ENCODE peak calls at places on chromosomes 7 and 10, in eight cellular contexts. One of them, this sample, is unnamed.

GRCh38 chr10:31456463-31456862 is 137.4 kb downstream of the ZEB1 start:
- DNase-seq in GM23248: peak; percentile 6
- DNase-seq in PC-3: no peak
- DNase-seq in keratinocyte: no peak
- DNase-seq in CD8-positive, alpha-beta memory T cell: no peak
- DNase-seq in GM12878: no peak
- DNase-seq in fibroblast of lung: no peak
- DNase-seq in breast epithelium: no peak
- DNase-seq in this sample: no peak

GRCh38 chr7:98135984-98136383 is 29.3 kb downstream of the LMTK2 start:
- DNase-seq in GM23248: no peak
- DNase-seq in PC-3: peak; percentile 71
- DNase-seq in keratinocyte: no peak
- DNase-seq in CD8-positive, alpha-beta memory T cell: no peak
- DNase-seq in GM12878: no peak
- DNase-seq in fibroblast of lung: no peak
- DNase-seq in breast epithelium: no peak
- DNase-seq in this sample: no peak

GRCh38 chr7:113548137-113548536 is 370.7 kb downstream of the PPP1R3A start:
- DNase-seq in GM23248: no peak
- DNase-seq in PC-3: no peak
- DNase-seq in keratinocyte: no peak
- DNase-seq in CD8-positive, alpha-beta memory T cell: no peak
- DNase-seq in GM12878: no peak
- DNase-seq in fibroblast of lung: no peak
- DNase-seq in breast epithelium: no peak
- DNase-seq in this sample: no peak

GRCh38 chr10:123157210-123157609 is 3.0 kb downstream of the BUB3 start:
- DNase-seq in GM23248: peak; percentile 68
- DNase-seq in PC-3: peak; percentile 59
- DNase-seq in keratinocyte: no peak
- DNase-seq in CD8-positive, alpha-beta memory T cell: no peak
- DNase-seq in GM12878: no peak
- DNase-seq in fibroblast of lung: peak; percentile 40
- DNase-seq in breast epithelium: no peak
- DNase-seq in this sample: no peak

GRCh38 chr10:128091636-128092210 is 34.5 kb downstream of the MKI67 start:
- DNase-seq in GM23248: no peak
- DNase-seq in PC-3: no peak
- DNase-seq in keratinocyte: no peak
- DNase-seq in CD8-positive, alpha-beta memory T cell: no peak
- DNase-seq in GM12878: no peak
- DNase-seq in fibroblast of lung: no peak
- DNase-seq in breast epithelium: no peak
- DNase-seq in this sample: no peak

GRCh38 chr10:124654686-124655085 is 89.5 kb downstream of the FAM53B start:
- DNase-seq in GM23248: no peak
- DNase-seq in PC-3: no peak
- DNase-seq in keratinocyte: peak; percentile 64
- DNase-seq in CD8-positive, alpha-beta memory T cell: peak; percentile 62
- DNase-seq in GM12878: no peak
- DNase-seq in fibroblast of lung: no peak
- DNase-seq in breast epithelium: no peak
- DNase-seq in this sample: no peak

GRCh38 chr7:42639930-42640329 is 271.9 kb downstream of the C7orf25 start:
- DNase-seq in GM23248: peak; percentile 50
- DNase-seq in PC-3: peak; percentile 10
- DNase-seq in keratinocyte: no peak
- DNase-seq in CD8-positive, alpha-beta memory T cell: no peak
- DNase-seq in GM12878: no peak
- DNase-seq in fibroblast of lung: no peak
- DNase-seq in breast epithelium: no peak
- DNase-seq in this sample: no peak

GRCh38 chr10:69911571-69912528 is 110.1 kb downstream of the COL13A1 start:
- DNase-seq in GM23248: no peak
- DNase-seq in PC-3: no peak
- DNase-seq in keratinocyte: no peak
- DNase-seq in CD8-positive, alpha-beta memory T cell: no peak
- DNase-seq in GM12878: no peak
- DNase-seq in fibroblast of lung: peak; percentile 22
- DNase-seq in breast epithelium: no peak
- DNase-seq in this sample: peak; percentile 71

GRCh38 chr10:80471715-80472233 is 17.7 kb downstream of the TSPAN14 start:
- DNase-seq in GM23248: no peak
- DNase-seq in PC-3: no peak
- DNase-seq in keratinocyte: peak; percentile 97
- DNase-seq in CD8-positive, alpha-beta memory T cell: no peak
- DNase-seq in GM12878: no peak
- DNase-seq in fibroblast of lung: no peak
- DNase-seq in breast epithelium: no peak
- DNase-seq in this sample: no peak

GRCh38 chr10:11539191-11539868 is 72.1 kb downstream of the USP6NL start:
- DNase-seq in GM23248: peak; percentile 68
- DNase-seq in PC-3: peak; percentile 59
- DNase-seq in keratinocyte: no peak
- DNase-seq in CD8-positive, alpha-beta memory T cell: no peak
- DNase-seq in GM12878: no peak
- DNase-seq in fibroblast of lung: peak; percentile 67
- DNase-seq in breast epithelium: no peak
- DNase-seq in this sample: peak; percentile 4

GRCh38 chr7:12684733-12685132 is 2.7 kb upstream of the ARL4A start:
- DNase-seq in GM23248: no peak
- DNase-seq in PC-3: no peak
- DNase-seq in keratinocyte: no peak
- DNase-seq in CD8-positive, alpha-beta memory T cell: no peak
- DNase-seq in GM12878: no peak
- DNase-seq in fibroblast of lung: no peak
- DNase-seq in breast epithelium: no peak
- DNase-seq in this sample: no peak

GRCh38 chr7:78578701-78579100 is 780.1 kb downstream of the PHTF2 start:
- DNase-seq in GM23248: no peak
- DNase-seq in PC-3: no peak
- DNase-seq in keratinocyte: no peak
- DNase-seq in CD8-positive, alpha-beta memory T cell: no peak
- DNase-seq in GM12878: no peak
- DNase-seq in fibroblast of lung: no peak
- DNase-seq in breast epithelium: no peak
- DNase-seq in this sample: no peak

GRCh38 chr10:11325817-11326216 is 285.6 kb downstream of the USP6NL start:
- DNase-seq in GM23248: peak; percentile 75
- DNase-seq in PC-3: no peak
- DNase-seq in keratinocyte: no peak
- DNase-seq in CD8-positive, alpha-beta memory T cell: no peak
- DNase-seq in GM12878: no peak
- DNase-seq in fibroblast of lung: peak; percentile 34
- DNase-seq in breast epithelium: no peak
- DNase-seq in this sample: no peak

GRCh38 chr7:10888861-10889260 is 84.8 kb upstream of the PHF14 start:
- DNase-seq in GM23248: no peak
- DNase-seq in PC-3: no peak
- DNase-seq in keratinocyte: no peak
- DNase-seq in CD8-positive, alpha-beta memory T cell: no peak
- DNase-seq in GM12878: no peak
- DNase-seq in fibroblast of lung: no peak
- DNase-seq in breast epithelium: no peak
- DNase-seq in this sample: no peak

GRCh38 chr7:135147899-135148721 is at the start of gene TMEM140:
- DNase-seq in GM23248: peak; percentile 70
- DNase-seq in PC-3: peak; percentile 75
- DNase-seq in keratinocyte: no peak
- DNase-seq in CD8-positive, alpha-beta memory T cell: peak; percentile 75
- DNase-seq in GM12878: peak; percentile 90
- DNase-seq in fibroblast of lung: peak; percentile 86
- DNase-seq in breast epithelium: no peak
- DNase-seq in this sample: peak; percentile 10

GRCh38 chr10:44392420-44392819 is 7.5 kb upstream of the CXCL12 start:
- DNase-seq in GM23248: no peak
- DNase-seq in PC-3: no peak
- DNase-seq in keratinocyte: no peak
- DNase-seq in CD8-positive, alpha-beta memory T cell: no peak
- DNase-seq in GM12878: no peak
- DNase-seq in fibroblast of lung: no peak
- DNase-seq in breast epithelium: no peak
- DNase-seq in this sample: no peak

GRCh38 chr10:28367419-28367818 is 64.6 kb upstream of the MPP7 start:
- DNase-seq in GM23248: no peak
- DNase-seq in PC-3: no peak
- DNase-seq in keratinocyte: no peak
- DNase-seq in CD8-positive, alpha-beta memory T cell: no peak
- DNase-seq in GM12878: no peak
- DNase-seq in fibroblast of lung: no peak
- DNase-seq in breast epithelium: no peak
- DNase-seq in this sample: no peak
- H3K4me3 ChIP-seq in GM23248: no peak overlapping the region
- H3K4me3 ChIP-seq in PC-3: no peak overlapping the region
- H3K4me3 ChIP-seq in keratinocyte: no peak overlapping the region
- H3K4me3 ChIP-seq in CD8-positive, alpha-beta memory T cell: peak overlapping the region; percentile 5
- H3K4me3 ChIP-seq in GM12878: no peak overlapping the region
- H3K4me3 ChIP-seq in fibroblast of lung: no peak overlapping the region
- H3K4me3 ChIP-seq in breast epithelium: no peak overlapping the region
- H3K4me3 ChIP-seq in this sample: no peak overlapping the region

GRCh38 chr10:99536400-99537254 is 3.9 kb downstream of the NKX2-3 start:
- DNase-seq in GM23248: no peak
- DNase-seq in PC-3: no peak
- DNase-seq in keratinocyte: no peak
- DNase-seq in CD8-positive, alpha-beta memory T cell: no peak
- DNase-seq in GM12878: no peak
- DNase-seq in fibroblast of lung: no peak
- DNase-seq in breast epithelium: no peak
- DNase-seq in this sample: no peak

GRCh38 chr10:99534456-99534938 is 1.8 kb downstream of the NKX2-3 start:
- DNase-seq in GM23248: no peak
- DNase-seq in PC-3: no peak
- DNase-seq in keratinocyte: no peak
- DNase-seq in CD8-positive, alpha-beta memory T cell: no peak
- DNase-seq in GM12878: no peak
- DNase-seq in fibroblast of lung: no peak
- DNase-seq in breast epithelium: no peak
- DNase-seq in this sample: no peak

GRCh38 chr10:99533496-99534455 is 1.0 kb downstream of the NKX2-3 start:
- DNase-seq in GM23248: no peak
- DNase-seq in PC-3: no peak
- DNase-seq in keratinocyte: no peak
- DNase-seq in CD8-positive, alpha-beta memory T cell: no peak
- DNase-seq in GM12878: no peak
- DNase-seq in fibroblast of lung: no peak
- DNase-seq in breast epithelium: no peak
- DNase-seq in this sample: no peak

GRCh38 chr10:99535764-99536399 is 3.1 kb downstream of the NKX2-3 start:
- DNase-seq in GM23248: no peak
- DNase-seq in PC-3: no peak
- DNase-seq in keratinocyte: no peak
- DNase-seq in CD8-positive, alpha-beta memory T cell: no peak
- DNase-seq in GM12878: no peak
- DNase-seq in fibroblast of lung: no peak
- DNase-seq in breast epithelium: no peak
- DNase-seq in this sample: no peak

GRCh38 chr10:99534939-99535763 is 2.4 kb downstream of the NKX2-3 start:
- DNase-seq in GM23248: peak; percentile 51
- DNase-seq in PC-3: peak; percentile 52
- DNase-seq in keratinocyte: no peak
- DNase-seq in CD8-positive, alpha-beta memory T cell: no peak
- DNase-seq in GM12878: no peak
- DNase-seq in fibroblast of lung: no peak
- DNase-seq in breast epithelium: no peak
- DNase-seq in this sample: peak; percentile 43
- H3K9me3 ChIP-seq in GM23248: no peaks in the 10 kb centered on the region
- H3K9me3 ChIP-seq in PC-3: no peaks in the 10 kb centered on the region
- H3K9me3 ChIP-seq in keratinocyte: peaks cover 10% of the 10 kb centered on the region
- H3K9me3 ChIP-seq in CD8-positive, alpha-beta memory T cell: no peaks in the 10 kb centered on the region
- H3K9me3 ChIP-seq in GM12878: peaks cover 3% of the 10 kb centered on the region
- H3K9me3 ChIP-seq in fibroblast of lung: no peaks in the 10 kb centered on the region
- H3K9me3 ChIP-seq in breast epithelium: no peaks in the 10 kb centered on the region
- H3K9me3 ChIP-seq in this sample: no peaks in the 10 kb centered on the region

GRCh38 chr7:55185321-55185802 is 166.5 kb downstream of the EGFR start:
- DNase-seq in GM23248: no peak
- DNase-seq in PC-3: peak; percentile 43
- DNase-seq in keratinocyte: no peak
- DNase-seq in CD8-positive, alpha-beta memory T cell: no peak
- DNase-seq in GM12878: no peak
- DNase-seq in fibroblast of lung: no peak
- DNase-seq in breast epithelium: no peak
- DNase-seq in this sample: peak; percentile 79

GRCh38 chr7:55183897-55184296 is 165.1 kb downstream of the EGFR start:
- DNase-seq in GM23248: no peak
- DNase-seq in PC-3: no peak
- DNase-seq in keratinocyte: no peak
- DNase-seq in CD8-positive, alpha-beta memory T cell: no peak
- DNase-seq in GM12878: no peak
- DNase-seq in fibroblast of lung: no peak
- DNase-seq in breast epithelium: no peak
- DNase-seq in this sample: no peak

GRCh38 chr7:55188590-55189446 is 170.0 kb downstream of the EGFR start:
- DNase-seq in GM23248: no peak
- DNase-seq in PC-3: no peak
- DNase-seq in keratinocyte: no peak
- DNase-seq in CD8-positive, alpha-beta memory T cell: no peak
- DNase-seq in GM12878: no peak
- DNase-seq in fibroblast of lung: no peak
- DNase-seq in breast epithelium: no peak
- DNase-seq in this sample: no peak

GRCh38 chr7:55187701-55188491 is 169.1 kb downstream of the EGFR start:
- DNase-seq in GM23248: no peak
- DNase-seq in PC-3: no peak
- DNase-seq in keratinocyte: no peak
- DNase-seq in CD8-positive, alpha-beta memory T cell: no peak
- DNase-seq in GM12878: no peak
- DNase-seq in fibroblast of lung: no peak
- DNase-seq in breast epithelium: no peak
- DNase-seq in this sample: no peak

DNA sequence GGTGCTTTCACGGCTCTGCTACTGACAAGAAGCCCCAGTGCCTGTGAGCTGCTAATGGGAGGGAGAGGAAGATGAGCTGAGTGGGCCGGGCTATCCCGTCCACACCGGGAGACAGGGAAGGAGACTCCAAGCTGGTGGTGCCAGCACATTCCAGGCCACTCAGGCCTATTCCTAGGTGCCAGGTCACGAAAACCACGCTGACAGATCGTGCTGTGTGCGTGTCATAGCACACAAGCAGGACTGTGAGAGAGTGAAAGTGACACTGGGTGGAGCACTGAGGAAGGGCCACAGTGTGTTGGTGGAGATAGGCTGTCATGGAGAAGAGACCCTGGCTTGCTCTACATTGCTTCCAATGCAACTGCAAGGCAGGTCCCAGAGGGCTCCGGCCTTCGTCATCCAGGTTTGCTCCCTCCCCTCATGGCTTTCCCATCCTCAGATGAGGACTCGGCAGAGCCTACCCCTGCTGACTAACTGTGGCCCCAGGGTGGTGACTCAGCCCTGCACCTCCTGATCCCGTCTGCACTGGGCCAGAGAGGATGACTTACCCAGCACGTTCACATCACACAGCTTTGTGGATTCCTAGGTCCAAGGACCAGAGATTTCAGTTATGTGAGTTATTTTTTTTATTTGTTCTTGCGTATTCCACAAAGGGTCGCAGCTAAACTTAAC is 167.3 kb downstream of the EGFR start:
- DNase-seq in GM23248: peak; percentile 97
- DNase-seq in PC-3: peak; percentile 97
- DNase-seq in keratinocyte: peak; percentile 85
- DNase-seq in CD8-positive, alpha-beta memory T cell: no peak
- DNase-seq in GM12878: no peak
- DNase-seq in fibroblast of lung: peak; percentile 88
- DNase-seq in breast epithelium: no peak
- DNase-seq in this sample: peak; percentile 95
- H3K4me3 ChIP-seq in GM23248: no peak overlapping the region
- H3K4me3 ChIP-seq in PC-3: no peak overlapping the region
- H3K4me3 ChIP-seq in keratinocyte: no peak overlapping the region
- H3K4me3 ChIP-seq in CD8-positive, alpha-beta memory T cell: no peak overlapping the region
- H3K4me3 ChIP-seq in GM12878: no peak overlapping the region
- H3K4me3 ChIP-seq in fibroblast of lung: no peak overlapping the region
- H3K4me3 ChIP-seq in breast epithelium: no peak overlapping the region
- H3K4me3 ChIP-seq in this sample: no peak overlapping the region

GRCh38 chr10:95815133-95815532 is 59.2 kb downstream of the ENTPD1 start:
- DNase-seq in GM23248: no peak
- DNase-seq in PC-3: no peak
- DNase-seq in keratinocyte: no peak
- DNase-seq in CD8-positive, alpha-beta memory T cell: no peak
- DNase-seq in GM12878: no peak
- DNase-seq in fibroblast of lung: no peak
- DNase-seq in breast epithelium: no peak
- DNase-seq in this sample: no peak
- H3K9me3 ChIP-seq in GM23248: no peaks in the 10 kb centered on the region
- H3K9me3 ChIP-seq in PC-3: no peaks in the 10 kb centered on the region
- H3K9me3 ChIP-seq in keratinocyte: no peaks in the 10 kb centered on the region
- H3K9me3 ChIP-seq in CD8-positive, alpha-beta memory T cell: no peaks in the 10 kb centered on the region
- H3K9me3 ChIP-seq in GM12878: peaks cover 8% of the 10 kb centered on the region
- H3K9me3 ChIP-seq in fibroblast of lung: no peaks in the 10 kb centered on the region
- H3K9me3 ChIP-seq in breast epithelium: no peaks in the 10 kb centered on the region
- H3K9me3 ChIP-seq in this sample: peaks cover 2% of the 10 kb centered on the region

This sample was measured in MG63.